ENCODE peak calls at places on chromosomes 7 and 10, in seven cellular contexts. One of them, this sample, is unnamed.

GRCh38 chr7:36760856-36761762 is 36.8 kb upstream of the AOAH start:
- DNase-seq in dorsolateral prefrontal cortex: no peak
- DNase-seq in AG09319: no peak
- DNase-seq in activated CD8-positive, alpha-beta memory T cell treated with anti-CD3 and anti-CD28 coated beads, Interleukin-2, amount 10 ng/mL, durations not matched to agents 7 days and 5 days: no peak
- DNase-seq in NCI-H345: no peak
- DNase-seq in astrocyte: no peak
- DNase-seq in frontal cortex: no peak
- DNase-seq in this sample: no peak

GRCh38 chr7:118152632-118153031 is 31.3 kb upstream of the LSM8 start:
- DNase-seq in dorsolateral prefrontal cortex: no peak
- DNase-seq in AG09319: no peak
- DNase-seq in activated CD8-positive, alpha-beta memory T cell treated with anti-CD3 and anti-CD28 coated beads, Interleukin-2, amount 10 ng/mL, durations not matched to agents 7 days and 5 days: no peak
- DNase-seq in NCI-H345: no peak
- DNase-seq in astrocyte: no peak
- DNase-seq in frontal cortex: no peak
- DNase-seq in this sample: no peak

GRCh38 chr10:14698487-14699170 is 76.1 kb downstream of the FAM107B start:
- DNase-seq in dorsolateral prefrontal cortex: no peak
- DNase-seq in AG09319: peak; percentile 67
- DNase-seq in activated CD8-positive, alpha-beta memory T cell treated with anti-CD3 and anti-CD28 coated beads, Interleukin-2, amount 10 ng/mL, durations not matched to agents 7 days and 5 days: no peak
- DNase-seq in NCI-H345: no peak
- DNase-seq in astrocyte: peak; percentile 78
- DNase-seq in frontal cortex: no peak
- DNase-seq in this sample: no peak

GRCh38 chr7:52053525-52053924 is 736.9 kb upstream of the COBL start:
- DNase-seq in dorsolateral prefrontal cortex: no peak
- DNase-seq in AG09319: no peak
- DNase-seq in activated CD8-positive, alpha-beta memory T cell treated with anti-CD3 and anti-CD28 coated beads, Interleukin-2, amount 10 ng/mL, durations not matched to agents 7 days and 5 days: no peak
- DNase-seq in NCI-H345: no peak
- DNase-seq in astrocyte: no peak
- DNase-seq in frontal cortex: no peak
- DNase-seq in this sample: no peak

GRCh38 chr10:100743626-100744135 is 1.7 kb upstream of the PAX2 start:
- DNase-seq in dorsolateral prefrontal cortex: no peak
- DNase-seq in AG09319: peak; percentile 10
- DNase-seq in activated CD8-positive, alpha-beta memory T cell treated with anti-CD3 and anti-CD28 coated beads, Interleukin-2, amount 10 ng/mL, durations not matched to agents 7 days and 5 days: peak; percentile 65
- DNase-seq in NCI-H345: peak; percentile 23
- DNase-seq in astrocyte: peak; percentile 25
- DNase-seq in frontal cortex: peak; percentile 67
- DNase-seq in this sample: no peak

GRCh38 chr10:99785646-99786045 is 3.2 kb downstream of the ABCC2 start:
- DNase-seq in dorsolateral prefrontal cortex: no peak
- DNase-seq in AG09319: no peak
- DNase-seq in activated CD8-positive, alpha-beta memory T cell treated with anti-CD3 and anti-CD28 coated beads, Interleukin-2, amount 10 ng/mL, durations not matched to agents 7 days and 5 days: no peak
- DNase-seq in NCI-H345: no peak
- DNase-seq in astrocyte: no peak
- DNase-seq in frontal cortex: no peak
- DNase-seq in this sample: no peak

GRCh38 chr7:134836447-134836846 is 57.0 kb downstream of the CALD1 start:
- DNase-seq in dorsolateral prefrontal cortex: no peak
- DNase-seq in AG09319: no peak
- DNase-seq in activated CD8-positive, alpha-beta memory T cell treated with anti-CD3 and anti-CD28 coated beads, Interleukin-2, amount 10 ng/mL, durations not matched to agents 7 days and 5 days: no peak
- DNase-seq in NCI-H345: no peak
- DNase-seq in astrocyte: peak; percentile 44
- DNase-seq in frontal cortex: no peak
- DNase-seq in this sample: no peak

GRCh38 chr10:29816801-29817558 is 182.2 kb upstream of the SVIL start:
- DNase-seq in dorsolateral prefrontal cortex: no peak
- DNase-seq in AG09319: no peak
- DNase-seq in activated CD8-positive, alpha-beta memory T cell treated with anti-CD3 and anti-CD28 coated beads, Interleukin-2, amount 10 ng/mL, durations not matched to agents 7 days and 5 days: no peak
- DNase-seq in NCI-H345: no peak
- DNase-seq in astrocyte: no peak
- DNase-seq in frontal cortex: peak; percentile 11
- DNase-seq in this sample: no peak

GRCh38 chr10:72034040-72034499 is 54.3 kb downstream of the SPOCK2 start:
- DNase-seq in dorsolateral prefrontal cortex: no peak
- DNase-seq in AG09319: no peak
- DNase-seq in activated CD8-positive, alpha-beta memory T cell treated with anti-CD3 and anti-CD28 coated beads, Interleukin-2, amount 10 ng/mL, durations not matched to agents 7 days and 5 days: no peak
- DNase-seq in NCI-H345: no peak
- DNase-seq in astrocyte: no peak
- DNase-seq in frontal cortex: no peak
- DNase-seq in this sample: no peak